ENCODE peak calls at places on chromosomes 3 and 15, in eight cellular contexts. W is uterus, H is BE2C, Y is transverse colon, L is GM23338, A is lung, Z is neural crest cell, D is glutamatergic neuron. G is an unnamed sample.

GRCh38 chr15:63114465-63114864 is 7.2 kb upstream of the LACTB start:
- DNase-seq in W (no peak), H (no peak), Y (no peak), L (no peak), A (no peak), Z (no peak), D (no peak), G (no peak)

GRCh38 chr15:51776952-51777574 is 25.7 kb downstream of the TMOD2 start:
- DNase-seq in W (peak), H (peak), Y (peak), L (peak), A (peak), Z (peak), D (peak), G (no peak)

GRCh38 chr15:63306480-63307073 is 29.2 kb downstream of the APH1B start:
- DNase-seq in W (no peak), H (no peak), Y (no peak), L (no peak), A (no peak), Z (no peak), D (no peak), G (no peak)

GRCh38 chr15:40217166-40217785 is 21.6 kb upstream of the PAK6 start:
- DNase-seq in W (no peak), H (peak), Y (peak), L (peak), A (peak), Z (peak), D (no peak), G (no peak)

GRCh38 chr15:82263350-82263749 is 732 bp downstream of the SAXO2 start:
- DNase-seq in W (no peak), H (no peak), Y (no peak), L (peak), A (no peak), Z (no peak), D (no peak), G (no peak)

GRCh38 chr15:71096676-71097075 is 18.6 kb upstream of the THSD4 start:
- DNase-seq in W (no peak), H (no peak), Y (no peak), L (no peak), A (peak), Z (no peak), D (no peak), G (no peak)

GRCh38 chr3:10483364-10483675 is 22.1 kb downstream of the ATP2B2 start:
- DNase-seq in W (no peak), H (no peak), Y (no peak), L (no peak), A (no peak), Z (no peak), D (no peak), G (peak)

GRCh38 chr3:47005212-47006144 is 26.0 kb downstream of the NBEAL2 start:
- DNase-seq in W (peak), H (no peak), Y (peak), L (no peak), A (no peak), Z (no peak), D (no peak), G (peak)

GRCh38 chr3:11632564-11632963 is 11.2 kb downstream of the VGLL4 start:
- DNase-seq in W (no peak), H (no peak), Y (no peak), L (no peak), A (no peak), Z (no peak), D (no peak), G (no peak)

GRCh38 chr3:50268703-50269451 is at the start of gene SEMA3B:
- DNase-seq in W (peak), H (no peak), Y (peak), L (no peak), A (peak), Z (no peak), D (no peak), G (peak)

GRCh38 chr3:156873906-156874305 is 47.8 kb downstream of the LEKR1 start:
- DNase-seq in W (no peak), H (no peak), Y (no peak), L (no peak), A (no peak), Z (no peak), D (no peak), G (no peak)

GRCh38 chr15:41241251-41241964 is 10.3 kb downstream of the CHP1 start:
- DNase-seq in W (no peak), H (peak), Y (peak), L (no peak), A (no peak), Z (no peak), D (no peak), G (no peak)

GRCh38 chr3:73094127-73094526 is 32.7 kb downstream of the EBLN2 start:
- DNase-seq in W (no peak), H (no peak), Y (no peak), L (peak), A (no peak), Z (no peak), D (no peak), G (no peak)

GRCh38 chr3:53046171-53047170 is 598 bp upstream of the SFMBT1 start:
- DNase-seq in W (peak), H (peak), Y (peak), L (peak), A (peak), Z (peak), D (peak), G (peak)

GRCh38 chr3:132404276-132404675 is 13.0 kb upstream of the DNAJC13 start:
- DNase-seq in W (no peak), H (peak), Y (no peak), L (no peak), A (no peak), Z (no peak), D (no peak), G (no peak)

GRCh38 chr15:98953000-98953776 is 54.4 kb downstream of the PGPEP1L start:
- DNase-seq in W (no peak), H (no peak), Y (no peak), L (no peak), A (no peak), Z (no peak), D (no peak), G (no peak)

GRCh38 chr15:31732695-31733094 is 297.6 kb upstream of the CHRNA7 start:
- DNase-seq in W (no peak), H (no peak), Y (no peak), L (no peak), A (no peak), Z (no peak), D (no peak), G (no peak)

GRCh38 chr15:90648137-90649070 is 68.7 kb upstream of the BLM start:
- DNase-seq in W (peak), H (peak), Y (peak), L (peak), A (peak), Z (peak), D (peak), G (peak)

GRCh38 chr15:65049418-65049840 is 4.2 kb downstream of the SLC51B start:
- DNase-seq in W (peak), H (peak), Y (peak), L (peak), A (peak), Z (peak), D (peak), G (peak)

GRCh38 chr15:47750030-47750739 is 32.9 kb downstream of the SEMA6D start:
- DNase-seq in W (no peak), H (no peak), Y (no peak), L (no peak), A (no peak), Z (no peak), D (no peak), G (no peak)

GRCh38 chr3:133280591-133280990 is 119.3 kb upstream of the BFSP2 start:
- DNase-seq in W (no peak), H (no peak), Y (no peak), L (no peak), A (no peak), Z (no peak), D (no peak), G (no peak)

GRCh38 chr3:152832046-152832445 is 2.9 kb upstream of the P2RY1 start:
- DNase-seq in W (no peak), H (no peak), Y (no peak), L (no peak), A (no peak), Z (no peak), D (no peak), G (no peak)

GRCh38 chr3:107882881-107883280 is 207.9 kb downstream of the CD47 start:
- DNase-seq in W (no peak), H (no peak), Y (no peak), L (no peak), A (no peak), Z (no peak), D (no peak), G (no peak)

GRCh38 chr15:44585633-44586032 is 48.7 kb downstream of the EIF3J start:
- DNase-seq in W (no peak), H (no peak), Y (no peak), L (no peak), A (no peak), Z (no peak), D (no peak), G (no peak)

GRCh38 chr15:44574734-44575133 is 37.8 kb downstream of the EIF3J start:
- DNase-seq in W (no peak), H (no peak), Y (no peak), L (no peak), A (no peak), Z (no peak), D (no peak), G (no peak)

GRCh38 chr15:44584162-44584749 is 47.3 kb downstream of the EIF3J start:
- DNase-seq in W (no peak), H (peak), Y (peak), L (peak), A (no peak), Z (no peak), D (peak), G (no peak)

DNA sequence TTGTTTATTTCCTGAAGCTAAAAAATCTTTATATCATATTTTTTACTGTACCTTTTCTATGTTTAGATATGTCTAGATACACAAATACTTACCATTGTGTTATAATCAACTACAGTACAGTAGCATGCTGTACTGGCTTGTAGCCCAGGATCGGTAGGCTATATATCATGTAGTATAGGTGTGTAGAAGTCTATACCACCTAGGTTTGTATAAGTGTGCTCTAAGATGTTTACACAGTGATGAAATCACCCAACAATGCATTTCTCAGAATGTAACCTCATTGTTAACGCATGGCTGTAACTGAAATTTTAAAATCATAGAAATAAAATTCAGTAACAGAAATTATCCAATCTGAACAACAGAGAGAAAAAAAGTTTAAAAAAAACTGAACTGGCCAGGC is 43.2 kb downstream of the EIF3J start:
- DNase-seq in W (no peak), H (no peak), Y (no peak), L (no peak), A (no peak), Z (no peak), D (no peak), G (no peak)
- TF ChIP-seq CTCF in W (no peak), H (no peak), Y (no peak), L (no peak), A (no peak), Z (no peak), D (no peak), G (no peak)

DNA sequence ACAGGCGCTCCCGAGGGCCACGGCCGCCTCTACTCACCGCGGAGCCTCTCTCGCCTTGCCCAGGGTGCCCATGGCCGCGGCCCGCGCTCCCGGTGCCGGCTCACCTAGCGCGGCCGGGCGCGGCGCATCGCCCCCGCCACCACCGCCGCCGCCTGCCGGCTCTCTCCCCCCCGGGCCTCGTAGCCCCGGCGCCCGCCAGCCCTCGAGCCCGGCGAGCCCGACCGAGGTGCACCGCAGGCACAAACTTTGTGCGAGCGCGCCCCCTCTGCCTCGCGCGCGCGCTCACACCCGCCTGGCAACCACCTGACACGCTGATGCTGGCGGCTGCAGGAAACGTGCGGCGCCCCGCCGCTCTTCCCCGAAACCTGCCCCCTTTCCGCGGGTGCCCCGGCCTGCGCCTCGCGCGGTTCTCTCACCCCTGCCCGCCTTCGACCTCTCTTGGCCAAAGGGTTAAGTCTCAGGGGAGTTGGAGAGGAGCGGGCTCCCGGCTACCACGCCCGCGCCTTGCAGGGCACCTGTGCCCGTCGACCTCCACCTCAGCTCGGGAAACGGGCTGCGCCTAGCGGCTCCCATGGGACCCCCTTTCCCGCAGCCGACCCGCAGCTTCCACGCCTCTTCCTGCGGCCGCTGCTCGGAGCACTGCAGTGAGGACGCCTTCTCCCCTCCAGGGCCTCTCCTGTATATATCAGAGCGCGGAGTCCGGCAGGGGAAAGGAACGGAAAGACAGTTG is at the start of gene RASGRP1:
- DNase-seq in W (peak), H (peak), Y (peak), L (peak), A (peak), Z (peak), D (peak), G (peak)
- TF ChIP-seq CTCF in W (no peak), H (peak), Y (peak), L (no peak), A (no peak), Z (no peak), D (no peak), G (peak)

GRCh38 chr3:63228677-63229076 is 49.4 kb upstream of the SYNPR start:
- DNase-seq in W (no peak), H (peak), Y (no peak), L (peak), A (no peak), Z (peak), D (no peak), G (no peak)

GRCh38 chr3:63228087-63228486 is 50.0 kb upstream of the SYNPR start:
- DNase-seq in W (no peak), H (no peak), Y (no peak), L (no peak), A (no peak), Z (no peak), D (no peak), G (no peak)

GRCh38 chr3:63231556-63231955 is 46.6 kb upstream of the SYNPR start:
- DNase-seq in W (no peak), H (no peak), Y (no peak), L (no peak), A (no peak), Z (no peak), D (no peak), G (no peak)

GRCh38 chr3:63230146-63230545 is 48.0 kb upstream of the SYNPR start:
- DNase-seq in W (no peak), H (no peak), Y (no peak), L (no peak), A (no peak), Z (no peak), D (no peak), G (no peak)

GRCh38 chr3:63232764-63233396 is 45.2 kb upstream of the SYNPR start:
- DNase-seq in W (no peak), H (no peak), Y (no peak), L (peak), A (no peak), Z (no peak), D (no peak), G (no peak)
- TF ChIP-seq CTCF in W (no peak), H (no peak), Y (peak), L (peak), A (no peak), Z (peak), D (peak), G (no peak)

DNA sequence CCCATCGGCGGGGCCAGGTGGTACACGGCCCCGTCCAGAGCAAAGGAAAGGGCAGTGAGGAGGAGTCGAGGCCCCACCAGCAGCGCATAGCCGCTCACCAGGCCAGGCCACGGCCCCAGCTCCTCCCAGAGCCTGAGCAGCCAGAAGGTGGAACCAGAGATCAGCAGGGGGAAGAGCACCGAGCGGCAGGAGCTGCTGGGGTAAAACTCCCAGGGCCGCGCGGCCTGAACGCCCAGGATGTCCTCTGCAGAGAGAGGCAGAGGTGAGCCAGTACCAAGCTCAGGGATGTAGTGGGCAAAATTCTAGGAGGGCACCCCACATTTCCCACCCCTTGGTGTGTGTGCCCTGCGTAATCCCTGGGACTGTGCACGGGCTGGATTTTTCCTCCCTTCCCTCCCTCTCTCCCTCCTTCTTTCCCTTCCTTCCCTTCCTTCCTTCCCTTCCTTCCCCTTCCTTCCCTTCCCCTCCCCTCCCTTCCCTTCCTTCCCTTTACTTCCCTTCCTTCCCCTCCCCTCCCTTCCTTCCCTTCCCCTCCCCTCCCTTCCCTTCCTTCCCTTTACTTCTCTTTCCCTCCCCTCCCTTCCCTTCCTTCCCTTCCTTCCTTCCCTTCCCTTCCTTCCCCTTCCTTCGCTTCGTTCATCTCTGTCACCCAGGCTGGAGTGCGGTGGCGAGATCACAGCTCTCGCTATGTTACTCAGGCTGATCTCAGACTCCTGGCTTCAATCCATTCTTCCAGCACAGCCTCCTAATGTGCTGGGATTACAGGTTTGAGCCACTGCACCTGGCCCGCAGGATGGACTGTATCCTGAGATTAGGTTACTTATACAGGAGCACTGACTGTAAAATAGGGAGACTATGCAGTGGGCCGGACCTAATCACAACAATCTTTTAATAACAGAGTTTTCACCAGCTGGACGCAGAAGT is 6.4 kb upstream of the NCBP2 start:
- DNase-seq in W (no peak), H (peak), Y (no peak), L (peak), A (no peak), Z (no peak), D (peak), G (no peak)
- TF ChIP-seq CTCF in W (no peak), H (peak), Y (no peak), L (peak), A (no peak), Z (no peak), D (no peak), G (no peak)

GRCh38 chr15:34613997-34614396 is 30.5 kb upstream of the GOLGA8B start:
- DNase-seq in W (no peak), H (no peak), Y (no peak), L (no peak), A (no peak), Z (no peak), D (no peak), G (no peak)

GRCh38 chr15:34620122-34620521 is 36.7 kb upstream of the GOLGA8B start:
- DNase-seq in W (no peak), H (no peak), Y (no peak), L (no peak), A (no peak), Z (no peak), D (no peak), G (no peak)

GRCh38 chr15:34618073-34618472 is 34.6 kb upstream of the GOLGA8B start:
- DNase-seq in W (no peak), H (no peak), Y (no peak), L (no peak), A (no peak), Z (no peak), D (no peak), G (no peak)

GRCh38 chr15:34619151-34619550 is 35.7 kb upstream of the GOLGA8B start:
- DNase-seq in W (no peak), H (no peak), Y (no peak), L (no peak), A (no peak), Z (no peak), D (no peak), G (no peak)

GRCh38 chr15:34616613-34617012 is 33.2 kb upstream of the GOLGA8B start:
- DNase-seq in W (no peak), H (peak), Y (no peak), L (peak), A (no peak), Z (no peak), D (no peak), G (no peak)
- TF ChIP-seq CTCF in W (no peak), H (peak), Y (no peak), L (no peak), A (no peak), Z (peak), D (no peak), G (no peak)

GRCh38 chr3:150721285-150722130 is 17.8 kb upstream of the ERICH6 start:
- DNase-seq in W (no peak), H (no peak), Y (no peak), L (peak), A (no peak), Z (no peak), D (peak), G (no peak)

GRCh38 chr3:150727653-150728502 is 24.2 kb upstream of the ERICH6 start:
- DNase-seq in W (no peak), H (no peak), Y (peak), L (no peak), A (no peak), Z (no peak), D (no peak), G (no peak)

GRCh38 chr3:150722267-150722666 is 18.5 kb upstream of the ERICH6 start:
- DNase-seq in W (no peak), H (no peak), Y (no peak), L (no peak), A (no peak), Z (no peak), D (no peak), G (no peak)

GRCh38 chr3:150723946-150724345 is 20.2 kb upstream of the ERICH6 start:
- DNase-seq in W (no peak), H (no peak), Y (peak), L (no peak), A (no peak), Z (no peak), D (no peak), G (no peak)

GRCh38 chr3:150725548-150725947 is 21.8 kb upstream of the ERICH6 start:
- DNase-seq in W (no peak), H (no peak), Y (peak), L (no peak), A (no peak), Z (no peak), D (no peak), G (no peak)
- TF ChIP-seq CTCF in W (no peak), H (no peak), Y (no peak), L (no peak), A (no peak), Z (no peak), D (no peak), G (no peak)

DNA sequence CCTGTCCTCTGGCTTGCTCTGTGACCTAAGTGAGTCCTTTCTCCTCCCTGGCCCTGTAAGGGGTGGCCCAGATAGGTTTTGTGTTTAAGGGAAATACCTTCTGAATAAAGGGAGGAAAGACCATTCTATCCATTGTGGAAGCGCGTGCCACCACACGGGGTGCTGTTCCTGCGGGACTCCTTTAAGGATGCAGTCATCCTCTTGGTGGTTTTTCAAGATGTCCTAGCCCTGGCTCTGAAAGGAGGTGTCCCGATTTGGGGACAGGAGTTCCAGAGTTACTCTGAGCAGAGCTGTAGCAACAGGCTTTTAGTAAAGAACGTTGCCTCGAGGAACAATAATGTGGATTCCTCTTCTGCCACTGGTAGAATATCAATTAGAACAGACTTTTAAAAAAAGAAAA is 9.6 kb downstream of the SLC6A6 start:
- DNase-seq in W (no peak), H (no peak), Y (no peak), L (peak), A (no peak), Z (no peak), D (no peak), G (no peak)
- TF ChIP-seq CTCF in W (no peak), H (peak), Y (no peak), L (peak), A (no peak), Z (peak), D (no peak), G (no peak)

GRCh38 chr3:4986611-4987373 is 7.6 kb downstream of the BHLHE40 start:
- DNase-seq in W (peak), H (peak), Y (peak), L (peak), A (peak), Z (peak), D (peak), G (peak)
- TF ChIP-seq CTCF in W (peak), H (peak), Y (no peak), L (no peak), A (no peak), Z (no peak), D (no peak), G (no peak)

G was measured in kidney.